ENCODE peak calls at places on chromosomes 6 and 20, in four cellular contexts. T is right cardiac atrium, L is aorta, C is HepG2. I is an unnamed sample.

GRCh38 chr6:11543919-11544518 is 6.5 kb downstream of the TMEM170B start:
- ATAC-seq in T (no peak), C (no peak), L (no peak), I (no peak)

GRCh38 chr6:142987490-142987889 is 42.5 kb upstream of the HIVEP2 start:
- ATAC-seq in T (no peak), L (no peak), C (no peak), I (no peak)

GRCh38 chr6:164308339-164308738 is 893.8 kb downstream of the QKI start:
- ATAC-seq in L (no peak), C (no peak), T (no peak), I (no peak)

GRCh38 chr6:20319520-20320357 is 81.9 kb upstream of the E2F3 start:
- ATAC-seq in C (peak), L (peak), T (peak), I (peak)

GRCh38 chr6:16136086-16136485 is 7.2 kb downstream of the MYLIP start:
- ATAC-seq in L (no peak), C (no peak), T (no peak), I (no peak)

GRCh38 chr20:56995635-56996075 is 270.8 kb downstream of the BMP7 start:
- ATAC-seq in C (peak), T (no peak), L (no peak), I (no peak)

GRCh38 chr6:118324081-118324480 is 224.0 kb upstream of the PLN start:
- ATAC-seq in C (no peak), T (no peak), L (no peak), I (no peak)

GRCh38 chr20:20837574-20838021 is 125.2 kb upstream of the RALGAPA2 start:
- ATAC-seq in C (peak), L (no peak), T (peak), I (no peak)

GRCh38 chr6:110776413-110776812 is 38.9 kb downstream of the CDK19 start:
- ATAC-seq in T (no peak), L (no peak), C (no peak), I (peak)

GRCh38 chr6:30317913-30318589 is 8.7 kb upstream of the TRIM39 start:
- ATAC-seq in C (no peak), T (no peak), L (no peak), I (no peak)

GRCh38 chr6:55142610-55143009 is 31.7 kb upstream of the HCRTR2 start:
- ATAC-seq in L (no peak), T (no peak), C (no peak), I (no peak)

GRCh38 chr6:39812853-39813533 is 20.8 kb downstream of the DAAM2 start:
- ATAC-seq in L (peak), C (no peak), T (peak), I (peak)

GRCh38 chr6:130620338-130620781 is 206.8 kb upstream of the SMLR1 start:
- ATAC-seq in C (no peak), L (no peak), T (no peak), I (no peak)

GRCh38 chr6:70823651-70824050 is 133.2 kb downstream of the B3GAT2 start:
- ATAC-seq in L (no peak), T (no peak), C (no peak), I (no peak)

GRCh38 chr6:156617376-156617775 is 159.8 kb upstream of the ARID1B start:
- ATAC-seq in T (peak), C (peak), L (no peak), I (no peak)

I was measured in gastroesophageal sphincter.